ENCODE peak calls at places on chromosome 15, in six cellular contexts. G is mesenchymal stem cell, I is HS-5, Q is T1000, A is GF-D8, V is germinal center. X is an unnamed sample.
A peak's percentile ranks its signal among the peaks of the same experiment; 100 is the strongest.

GRCh38 chr15:78073026-78073425 is 4.5 kb downstream of the TBC1D2B start:
- DNase-seq in G (peak; percentile 63), I (no peak), Q (no peak), A (no peak), V (no peak), X (no peak)

GRCh38 chr15:45169608-45170480 is 17.9 kb downstream of the SHF start:
- DNase-seq in G (no peak), I (no peak), Q (no peak), A (no peak), V (peak; percentile 56), X (no peak)

GRCh38 chr15:98734472-98735284 is 86.3 kb downstream of the IGF1R start:
- DNase-seq in G (peak; percentile 54), I (no peak), Q (no peak), A (peak; percentile 30), V (no peak), X (peak; percentile 70)

GRCh38 chr15:93974804-93975481 is 256.4 kb upstream of the MCTP2 start:
- DNase-seq in G (no peak), I (no peak), Q (no peak), A (no peak), V (no peak), X (no peak)

GRCh38 chr15:43483306-43484128 is 9.4 kb downstream of the TP53BP1 start:
- DNase-seq in G (peak; percentile 50), I (no peak), Q (no peak), A (no peak), V (no peak), X (no peak)

GRCh38 chr15:66564136-66565041 is 1.4 kb downstream of the LCTL start:
- DNase-seq in G (no peak), I (no peak), Q (no peak), A (no peak), V (no peak), X (no peak)

GRCh38 chr15:58467121-58467721 is 35.4 kb downstream of the LIPC start:
- DNase-seq in G (no peak), I (no peak), Q (no peak), A (no peak), V (no peak), X (no peak)

GRCh38 chr15:40873625-40874561 is at the start of gene RHOV:
- DNase-seq in G (peak; percentile 56), I (no peak), Q (no peak), A (no peak), V (peak; percentile 81), X (peak; percentile 43)

GRCh38 chr15:30927148-30927761 is 23.5 kb downstream of the FAN1 start:
- DNase-seq in G (no peak), I (no peak), Q (no peak), A (no peak), V (no peak), X (no peak)

GRCh38 chr15:70476441-70476840 is 286.9 kb downstream of the UACA start:
- DNase-seq in G (no peak), I (no peak), Q (no peak), A (no peak), V (no peak), X (no peak)

GRCh38 chr15:50377867-50378751 is 23.1 kb upstream of the GABPB1 start:
- DNase-seq in G (peak; percentile 13), I (no peak), Q (no peak), A (no peak), V (no peak), X (peak; percentile 39)